ENCODE peak calls at places on chromosomes 5 and 9, in eight cellular contexts. One of them, this sample, is unnamed.
A peak's percentile ranks its signal among the peaks of the same experiment; 100 is the strongest.

GRCh38 chr5:35857606-35858205 is 1.0 kb downstream of the IL7R start:
- DNase-seq in Karpas-422: no peak
- DNase-seq in NCI-H1436: no peak
- DNase-seq in SW480: peak; percentile 2
- DNase-seq in hippocampal formation: no peak
- DNase-seq in AG04450: peak; percentile 26
- DNase-seq in upper lobe of right lung: no peak
- DNase-seq in stomach: no peak
- DNase-seq in this sample: no peak

GRCh38 chr9:115216873-115217272 is 98.9 kb upstream of the TNC start:
- DNase-seq in AG04450: no peak
- DNase-seq in NCI-H1436: no peak
- DNase-seq in Karpas-422: no peak
- DNase-seq in stomach: no peak
- DNase-seq in hippocampal formation: no peak
- DNase-seq in SW480: no peak
- DNase-seq in upper lobe of right lung: no peak
- DNase-seq in this sample: no peak

GRCh38 chr5:159128070-159128507 is 28.4 kb upstream of the EBF1 start:
- DNase-seq in NCI-H1436: no peak
- DNase-seq in AG04450: no peak
- DNase-seq in hippocampal formation: no peak
- DNase-seq in upper lobe of right lung: no peak
- DNase-seq in Karpas-422: no peak
- DNase-seq in SW480: no peak
- DNase-seq in stomach: no peak
- DNase-seq in this sample: no peak

GRCh38 chr5:141186897-141187512 is at the start of gene PCDHB9:
- DNase-seq in upper lobe of right lung: no peak
- DNase-seq in Karpas-422: peak; percentile 76
- DNase-seq in NCI-H1436: no peak
- DNase-seq in SW480: peak; percentile 17
- DNase-seq in stomach: no peak
- DNase-seq in hippocampal formation: peak; percentile 0
- DNase-seq in AG04450: no peak
- DNase-seq in this sample: peak; percentile 15

GRCh38 chr5:138663009-138663408 is 87.8 kb upstream of the HSPA9 start:
- DNase-seq in AG04450: no peak
- DNase-seq in SW480: peak; percentile 77
- DNase-seq in NCI-H1436: no peak
- DNase-seq in Karpas-422: peak; percentile 89
- DNase-seq in stomach: no peak
- DNase-seq in hippocampal formation: no peak
- DNase-seq in upper lobe of right lung: no peak
- DNase-seq in this sample: no peak

GRCh38 chr9:131868766-131869165 is 128.9 kb upstream of the RAPGEF1 start:
- DNase-seq in upper lobe of right lung: no peak
- DNase-seq in AG04450: no peak
- DNase-seq in NCI-H1436: no peak
- DNase-seq in stomach: no peak
- DNase-seq in Karpas-422: no peak
- DNase-seq in hippocampal formation: peak; percentile 47
- DNase-seq in SW480: no peak
- DNase-seq in this sample: no peak

GRCh38 chr9:138010861-138011260 is 133.3 kb downstream of the CACNA1B start:
- DNase-seq in hippocampal formation: no peak
- DNase-seq in NCI-H1436: no peak
- DNase-seq in AG04450: no peak
- DNase-seq in upper lobe of right lung: peak; percentile 48
- DNase-seq in stomach: peak; percentile 4
- DNase-seq in Karpas-422: no peak
- DNase-seq in SW480: no peak
- DNase-seq in this sample: no peak

GRCh38 chr5:160787247-160787646 is 64.8 kb downstream of the ATP10B start:
- DNase-seq in stomach: peak; percentile 48
- DNase-seq in upper lobe of right lung: peak; percentile 69
- DNase-seq in Karpas-422: peak; percentile 64
- DNase-seq in hippocampal formation: no peak
- DNase-seq in NCI-H1436: peak; percentile 20
- DNase-seq in AG04450: no peak
- DNase-seq in SW480: peak; percentile 58
- DNase-seq in this sample: peak; percentile 27

GRCh38 chr5:73564644-73565165 is 734 bp downstream of the ANKRA2 start:
- DNase-seq in NCI-H1436: no peak
- DNase-seq in hippocampal formation: no peak
- DNase-seq in stomach: no peak
- DNase-seq in upper lobe of right lung: no peak
- DNase-seq in SW480: peak; percentile 2
- DNase-seq in AG04450: no peak
- DNase-seq in Karpas-422: peak; percentile 59
- DNase-seq in this sample: no peak

GRCh38 chr5:73902327-73903051 is 276.5 kb downstream of the ARHGEF28 start:
- DNase-seq in Karpas-422: peak; percentile 84
- DNase-seq in NCI-H1436: peak; percentile 59
- DNase-seq in SW480: peak; percentile 48
- DNase-seq in AG04450: no peak
- DNase-seq in upper lobe of right lung: no peak
- DNase-seq in hippocampal formation: peak; percentile 53
- DNase-seq in stomach: no peak
- DNase-seq in this sample: peak; percentile 68

GRCh38 chr9:31185831-31186230 is 1198.6 kb upstream of the ACO1 start:
- DNase-seq in hippocampal formation: no peak
- DNase-seq in stomach: no peak
- DNase-seq in upper lobe of right lung: no peak
- DNase-seq in Karpas-422: no peak
- DNase-seq in NCI-H1436: no peak
- DNase-seq in SW480: no peak
- DNase-seq in AG04450: no peak
- DNase-seq in this sample: no peak

GRCh38 chr5:142819816-142820215 is 49.6 kb downstream of the ARHGAP26 start:
- DNase-seq in hippocampal formation: no peak
- DNase-seq in SW480: peak; percentile 54
- DNase-seq in AG04450: no peak
- DNase-seq in upper lobe of right lung: no peak
- DNase-seq in stomach: no peak
- DNase-seq in Karpas-422: no peak
- DNase-seq in NCI-H1436: no peak
- DNase-seq in this sample: no peak

GRCh38 chr5:75668988-75669760 is 48.1 kb downstream of the POC5 start:
- DNase-seq in upper lobe of right lung: no peak
- DNase-seq in stomach: peak; percentile 62
- DNase-seq in Karpas-422: peak; percentile 49
- DNase-seq in hippocampal formation: no peak
- DNase-seq in NCI-H1436: peak; percentile 53
- DNase-seq in SW480: peak; percentile 32
- DNase-seq in AG04450: no peak
- DNase-seq in this sample: peak; percentile 40

GRCh38 chr5:60545526-60545925 is 154.4 kb downstream of the DEPDC1B start:
- DNase-seq in hippocampal formation: no peak
- DNase-seq in SW480: no peak
- DNase-seq in AG04450: no peak
- DNase-seq in NCI-H1436: no peak
- DNase-seq in upper lobe of right lung: no peak
- DNase-seq in Karpas-422: no peak
- DNase-seq in stomach: no peak
- DNase-seq in this sample: no peak

GRCh38 chr9:77663754-77664153 is 15.6 kb upstream of the GNA14 start:
- DNase-seq in stomach: peak; percentile 60
- DNase-seq in AG04450: no peak
- DNase-seq in upper lobe of right lung: no peak
- DNase-seq in hippocampal formation: no peak
- DNase-seq in SW480: no peak
- DNase-seq in NCI-H1436: no peak
- DNase-seq in Karpas-422: no peak
- DNase-seq in this sample: no peak